ENCODE peak calls at places on chromosomes 2 and 18, in five cellular contexts. One of them, this sample, is unnamed.

GRCh38 chr18:13003466-13003896 is 12.3 kb downstream of the CEP192 start:
- DNase-seq in small intestine: peak; percentile 51
- DNase-seq in naive thymus-derived CD4-positive, alpha-beta T cell: no peak
- DNase-seq in uterus: no peak
- DNase-seq in gastrocnemius medialis: no peak
- DNase-seq in this sample: peak; percentile 75

GRCh38 chr2:105577762-105578161 is 166.9 kb upstream of the NCK2 start:
- DNase-seq in small intestine: no peak
- DNase-seq in naive thymus-derived CD4-positive, alpha-beta T cell: no peak
- DNase-seq in uterus: no peak
- DNase-seq in gastrocnemius medialis: no peak
- DNase-seq in this sample: no peak

GRCh38 chr2:190863946-190864345 is 16.7 kb upstream of the GLS start:
- DNase-seq in small intestine: peak; percentile 60
- DNase-seq in naive thymus-derived CD4-positive, alpha-beta T cell: no peak
- DNase-seq in uterus: no peak
- DNase-seq in gastrocnemius medialis: no peak
- DNase-seq in this sample: no peak

GRCh38 chr2:184780944-184781343 is 182.6 kb downstream of the ZNF804A start:
- DNase-seq in small intestine: no peak
- DNase-seq in naive thymus-derived CD4-positive, alpha-beta T cell: no peak
- DNase-seq in uterus: no peak
- DNase-seq in gastrocnemius medialis: no peak
- DNase-seq in this sample: no peak

GRCh38 chr2:157840568-157841156 is 35.5 kb downstream of the ACVR1 start:
- DNase-seq in small intestine: peak; percentile 76
- DNase-seq in naive thymus-derived CD4-positive, alpha-beta T cell: no peak
- DNase-seq in uterus: peak; percentile 25
- DNase-seq in gastrocnemius medialis: peak; percentile 86
- DNase-seq in this sample: no peak

GRCh38 chr18:45726603-45727002 is 2.6 kb downstream of the SLC14A1 start:
- DNase-seq in small intestine: no peak
- DNase-seq in naive thymus-derived CD4-positive, alpha-beta T cell: no peak
- DNase-seq in uterus: no peak
- DNase-seq in gastrocnemius medialis: no peak
- DNase-seq in this sample: no peak

GRCh38 chr18:10122116-10122515 is 208.3 kb downstream of the VAPA start:
- DNase-seq in small intestine: peak; percentile 30
- DNase-seq in naive thymus-derived CD4-positive, alpha-beta T cell: no peak
- DNase-seq in uterus: no peak
- DNase-seq in gastrocnemius medialis: no peak
- DNase-seq in this sample: no peak

GRCh38 chr2:129010262-129010661 is 691.6 kb upstream of the HS6ST1 start:
- DNase-seq in small intestine: no peak
- DNase-seq in naive thymus-derived CD4-positive, alpha-beta T cell: no peak
- DNase-seq in uterus: no peak
- DNase-seq in gastrocnemius medialis: no peak
- DNase-seq in this sample: no peak

GRCh38 chr18:75125359-75126331 is 83.3 kb downstream of the PTGR3 start:
- DNase-seq in small intestine: peak; percentile 53
- DNase-seq in naive thymus-derived CD4-positive, alpha-beta T cell: no peak
- DNase-seq in uterus: no peak
- DNase-seq in gastrocnemius medialis: no peak
- DNase-seq in this sample: no peak

GRCh38 chr2:69933839-69934613 is 19.1 kb downstream of the MXD1 start:
- DNase-seq in small intestine: peak; percentile 95
- DNase-seq in naive thymus-derived CD4-positive, alpha-beta T cell: no peak
- DNase-seq in uterus: no peak
- DNase-seq in gastrocnemius medialis: no peak
- DNase-seq in this sample: no peak

GRCh38 chr2:230909841-230910545 is 15.0 kb downstream of the GPR55 start:
- DNase-seq in small intestine: no peak
- DNase-seq in naive thymus-derived CD4-positive, alpha-beta T cell: no peak
- DNase-seq in uterus: no peak
- DNase-seq in gastrocnemius medialis: peak; percentile 3
- DNase-seq in this sample: no peak

GRCh38 chr18:60485207-60485606 is 112.6 kb upstream of the MC4R start:
- DNase-seq in small intestine: no peak
- DNase-seq in naive thymus-derived CD4-positive, alpha-beta T cell: no peak
- DNase-seq in uterus: no peak
- DNase-seq in gastrocnemius medialis: no peak
- DNase-seq in this sample: no peak

GRCh38 chr2:23803275-23803964 is 123.5 kb downstream of the ATAD2B start:
- DNase-seq in small intestine: no peak
- DNase-seq in naive thymus-derived CD4-positive, alpha-beta T cell: no peak
- DNase-seq in uterus: no peak
- DNase-seq in gastrocnemius medialis: no peak
- DNase-seq in this sample: no peak

GRCh38 chr2:189500456-189501160 is 59.3 kb downstream of the WDR75 start:
- DNase-seq in small intestine: peak; percentile 84
- DNase-seq in naive thymus-derived CD4-positive, alpha-beta T cell: no peak
- DNase-seq in uterus: no peak
- DNase-seq in gastrocnemius medialis: no peak
- DNase-seq in this sample: no peak

GRCh38 chr2:217289909-217290283 is 430.0 kb upstream of the TNP1 start:
- DNase-seq in small intestine: peak; percentile 1
- DNase-seq in naive thymus-derived CD4-positive, alpha-beta T cell: no peak
- DNase-seq in uterus: no peak
- DNase-seq in gastrocnemius medialis: no peak
- DNase-seq in this sample: peak; percentile 98

DNA sequence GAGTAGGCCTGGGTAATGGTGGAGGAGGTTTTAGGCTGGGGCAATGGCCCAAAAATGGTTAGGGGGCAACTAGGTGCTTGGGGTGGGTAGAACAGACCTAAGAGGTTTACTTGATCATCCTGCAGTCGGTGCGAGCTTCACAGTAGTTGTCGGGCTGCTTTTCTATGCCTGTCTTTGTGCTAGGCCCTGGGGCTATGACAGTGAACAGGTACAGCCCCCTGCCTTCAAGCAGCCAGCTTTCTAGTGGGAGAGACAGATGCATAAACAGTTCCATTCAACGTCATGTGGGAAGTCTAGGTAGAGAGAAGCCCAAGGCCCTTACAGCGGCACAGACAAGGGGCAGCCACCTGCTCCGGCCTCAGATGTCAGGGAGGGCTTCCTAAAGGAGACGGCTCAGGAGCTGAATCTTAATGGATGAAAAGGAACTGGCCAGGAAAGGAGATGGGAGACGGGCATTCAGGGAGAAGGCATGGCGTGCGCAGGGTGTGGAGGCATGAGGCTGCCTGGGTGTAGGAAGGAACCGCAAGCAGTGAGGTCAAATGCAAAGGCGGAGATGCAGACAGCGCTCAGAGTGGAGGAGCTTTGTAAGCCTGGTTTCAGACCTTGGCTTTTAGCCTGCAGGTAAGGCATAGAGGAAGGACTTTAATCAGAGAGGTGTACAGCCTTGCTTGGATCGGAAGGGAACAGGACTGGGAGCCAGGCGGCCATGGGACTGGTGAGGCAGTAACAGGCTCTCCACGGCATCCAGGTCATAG is 6.0 kb downstream of the CTIF start:
- DNase-seq in small intestine: no peak
- DNase-seq in naive thymus-derived CD4-positive, alpha-beta T cell: no peak
- DNase-seq in uterus: no peak
- DNase-seq in gastrocnemius medialis: no peak
- DNase-seq in this sample: no peak
- H3K4me1 ChIP-seq in small intestine: peaks cover 3% of the 10 kb centered on the region
- H3K4me1 ChIP-seq in naive thymus-derived CD4-positive, alpha-beta T cell: no peaks in the 10 kb centered on the region
- H3K4me1 ChIP-seq in uterus: peaks cover 8% of the 10 kb centered on the region
- H3K4me1 ChIP-seq in gastrocnemius medialis: peaks cover 55% of the 10 kb centered on the region
- H3K4me1 ChIP-seq in this sample: peaks cover 42% of the 10 kb centered on the region

GRCh38 chr18:2974731-2975130 is 38.2 kb downstream of the LPIN2 start:
- DNase-seq in small intestine: no peak
- DNase-seq in naive thymus-derived CD4-positive, alpha-beta T cell: no peak
- DNase-seq in uterus: no peak
- DNase-seq in gastrocnemius medialis: no peak
- DNase-seq in this sample: no peak

GRCh38 chr18:2969695-2970094 is 43.2 kb downstream of the LPIN2 start:
- DNase-seq in small intestine: no peak
- DNase-seq in naive thymus-derived CD4-positive, alpha-beta T cell: no peak
- DNase-seq in uterus: no peak
- DNase-seq in gastrocnemius medialis: no peak
- DNase-seq in this sample: no peak

GRCh38 chr18:2970762-2971659 is 41.9 kb downstream of the LPIN2 start:
- DNase-seq in small intestine: no peak
- DNase-seq in naive thymus-derived CD4-positive, alpha-beta T cell: peak; percentile 62
- DNase-seq in uterus: no peak
- DNase-seq in gastrocnemius medialis: no peak
- DNase-seq in this sample: no peak

GRCh38 chr18:2970344-2970743 is 42.6 kb downstream of the LPIN2 start:
- DNase-seq in small intestine: peak; percentile 76
- DNase-seq in naive thymus-derived CD4-positive, alpha-beta T cell: no peak
- DNase-seq in uterus: no peak
- DNase-seq in gastrocnemius medialis: no peak
- DNase-seq in this sample: no peak

DNA sequence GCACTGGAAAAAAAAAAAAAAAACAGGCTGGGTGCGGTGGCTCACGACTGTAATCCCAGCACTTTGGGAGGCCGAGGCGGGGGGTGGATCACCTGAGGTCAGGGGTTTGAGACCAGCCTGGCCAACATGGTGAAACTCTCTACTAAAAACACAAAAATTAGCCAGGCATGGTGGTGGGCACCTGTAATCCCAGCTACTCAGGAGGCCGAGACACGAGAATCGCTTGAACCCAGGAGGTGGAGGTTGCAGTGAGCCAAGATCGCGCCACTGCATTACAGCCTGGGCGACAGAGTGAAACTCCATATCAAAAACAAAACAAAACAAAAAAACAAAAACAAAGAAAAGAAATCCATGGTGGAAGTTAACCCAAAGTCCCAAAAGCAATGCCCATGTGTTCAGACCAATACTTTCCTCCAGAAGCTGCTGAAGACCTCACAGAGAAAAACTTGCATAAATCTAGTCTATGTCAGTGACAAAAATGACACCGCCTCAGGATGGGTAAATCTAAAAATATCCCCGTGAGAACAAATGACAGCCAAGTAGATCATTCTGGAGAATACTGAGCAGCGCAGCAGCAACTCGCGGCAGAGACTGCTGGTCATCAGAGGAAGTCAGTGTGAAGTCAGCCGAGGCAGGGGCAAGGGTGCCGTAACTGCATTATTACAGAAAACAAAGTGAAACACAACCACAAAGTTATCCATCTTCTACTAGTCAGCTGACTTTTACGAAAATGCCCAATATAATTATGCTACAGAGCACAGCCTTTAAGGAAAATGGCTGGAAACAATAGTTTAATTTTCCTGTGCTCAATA is 41.0 kb downstream of the LPIN2 start:
- DNase-seq in small intestine: peak; percentile 51
- DNase-seq in naive thymus-derived CD4-positive, alpha-beta T cell: peak; percentile 80
- DNase-seq in uterus: no peak
- DNase-seq in gastrocnemius medialis: peak; percentile 51
- DNase-seq in this sample: no peak
- H3K4me3 ChIP-seq in small intestine: no peak overlapping the region
- H3K4me3 ChIP-seq in naive thymus-derived CD4-positive, alpha-beta T cell: peak overlapping the region; percentile 45
- H3K4me3 ChIP-seq in uterus: no peak overlapping the region
- H3K4me3 ChIP-seq in gastrocnemius medialis: peak overlapping the region; percentile 7
- H3K4me3 ChIP-seq in this sample: no peak overlapping the region

GRCh38 chr2:38473333-38474005 is 96.4 kb upstream of the ATL2 start:
- DNase-seq in small intestine: no peak
- DNase-seq in naive thymus-derived CD4-positive, alpha-beta T cell: no peak
- DNase-seq in uterus: no peak
- DNase-seq in gastrocnemius medialis: no peak
- DNase-seq in this sample: no peak
- H3K27me3 ChIP-seq in small intestine: no peaks in the 10 kb centered on the region
- H3K27me3 ChIP-seq in naive thymus-derived CD4-positive, alpha-beta T cell: no peaks in the 10 kb centered on the region
- H3K27me3 ChIP-seq in uterus: no peaks in the 10 kb centered on the region
- H3K27me3 ChIP-seq in gastrocnemius medialis: no peaks in the 10 kb centered on the region
- H3K27me3 ChIP-seq in this sample: no peaks in the 10 kb centered on the region

GRCh38 chr2:20425371-20425881 is 21.4 kb upstream of the RHOB start:
- DNase-seq in small intestine: no peak
- DNase-seq in naive thymus-derived CD4-positive, alpha-beta T cell: no peak
- DNase-seq in uterus: no peak
- DNase-seq in gastrocnemius medialis: no peak
- DNase-seq in this sample: no peak

GRCh38 chr2:20424300-20425290 is 22.3 kb upstream of the RHOB start:
- DNase-seq in small intestine: no peak
- DNase-seq in naive thymus-derived CD4-positive, alpha-beta T cell: no peak
- DNase-seq in uterus: no peak
- DNase-seq in gastrocnemius medialis: peak; percentile 65
- DNase-seq in this sample: no peak

GRCh38 chr2:20423847-20424246 is 23.0 kb upstream of the RHOB start:
- DNase-seq in small intestine: no peak
- DNase-seq in naive thymus-derived CD4-positive, alpha-beta T cell: no peak
- DNase-seq in uterus: no peak
- DNase-seq in gastrocnemius medialis: no peak
- DNase-seq in this sample: no peak

GRCh38 chr2:20427931-20428526 is 18.8 kb upstream of the RHOB start:
- DNase-seq in small intestine: no peak
- DNase-seq in naive thymus-derived CD4-positive, alpha-beta T cell: no peak
- DNase-seq in uterus: no peak
- DNase-seq in gastrocnemius medialis: no peak
- DNase-seq in this sample: no peak

DNA sequence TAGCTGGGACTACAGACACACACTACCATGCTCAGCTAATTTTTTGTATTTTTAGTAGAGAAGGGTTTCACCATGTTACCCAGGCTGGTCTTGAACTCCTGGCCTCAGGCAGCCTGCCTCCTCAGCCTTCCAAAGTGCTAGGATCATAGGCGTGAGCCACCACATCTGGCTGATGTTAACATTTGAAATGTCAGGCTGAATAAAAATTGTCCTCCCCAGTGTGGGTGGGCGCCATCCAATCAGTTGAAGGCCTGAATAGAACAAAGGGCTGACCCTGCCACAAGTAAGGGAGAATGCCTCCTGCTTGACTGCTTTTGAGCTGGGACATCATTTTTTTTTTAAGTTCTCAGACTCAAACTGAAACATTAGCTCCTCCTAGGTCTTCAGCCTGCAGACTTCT is 21.0 kb upstream of the RHOB start:
- DNase-seq in small intestine: no peak
- DNase-seq in naive thymus-derived CD4-positive, alpha-beta T cell: no peak
- DNase-seq in uterus: no peak
- DNase-seq in gastrocnemius medialis: no peak
- DNase-seq in this sample: no peak
- H3K4me1 ChIP-seq in small intestine: no peaks in the 10 kb centered on the region
- H3K4me1 ChIP-seq in naive thymus-derived CD4-positive, alpha-beta T cell: peaks cover 10% of the 10 kb centered on the region
- H3K4me1 ChIP-seq in uterus: no peaks in the 10 kb centered on the region
- H3K4me1 ChIP-seq in gastrocnemius medialis: peaks cover 37% of the 10 kb centered on the region
- H3K4me1 ChIP-seq in this sample: no peaks in the 10 kb centered on the region

DNA sequence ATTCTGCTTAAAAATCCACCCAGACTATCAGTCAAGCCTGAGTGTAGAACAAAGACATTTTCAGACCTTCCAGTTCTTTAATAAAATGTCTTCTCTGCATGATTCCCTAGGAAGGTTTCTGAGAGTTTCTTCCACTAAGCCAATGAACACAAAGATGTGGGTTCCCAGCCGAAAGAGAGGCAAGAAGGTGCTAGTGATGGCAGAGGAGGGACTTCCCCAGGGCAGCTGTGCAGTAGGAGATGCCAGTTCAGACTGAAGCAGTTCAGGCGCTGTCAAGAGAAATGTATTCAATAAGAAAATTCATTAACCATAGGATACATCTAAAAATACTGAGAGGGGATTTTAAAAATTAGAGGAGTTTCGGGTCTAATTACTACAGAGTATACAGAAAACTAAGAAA is 83.3 kb downstream of the RND3 start:
- DNase-seq in small intestine: no peak
- DNase-seq in naive thymus-derived CD4-positive, alpha-beta T cell: no peak
- DNase-seq in uterus: no peak
- DNase-seq in gastrocnemius medialis: no peak
- DNase-seq in this sample: no peak
- H3K4me3 ChIP-seq in small intestine: no peak overlapping the region
- H3K4me3 ChIP-seq in naive thymus-derived CD4-positive, alpha-beta T cell: no peak overlapping the region
- H3K4me3 ChIP-seq in uterus: no peak overlapping the region
- H3K4me3 ChIP-seq in gastrocnemius medialis: no peak overlapping the region
- H3K4me3 ChIP-seq in this sample: no peak overlapping the region